ENCODE peak calls at places on chromosomes 16 and 17, in five cellular contexts. I is A549, T is neural crest cell, P is cardiac fibroblast, Z is NB4. Q is an unnamed sample.

GRCh38 chr16:59412275-59412841 is 678.2 kb upstream of the GOT2 start:
- DNase-seq in P (peak; percentile 22), T (no peak), I (peak; percentile 15), Z (no peak), Q (no peak)

GRCh38 chr17:29059281-29059680 is 16.3 kb downstream of the PIPOX start:
- DNase-seq in P (peak; percentile 53), Z (no peak), T (no peak), I (peak; percentile 53), Q (no peak)

GRCh38 chr16:75351183-75351582 is 82.1 kb downstream of the CFDP1 start:
- DNase-seq in Z (no peak), P (peak; percentile 89), T (no peak), I (peak; percentile 10), Q (no peak)

GRCh38 chr17:58936295-58936694 is 170.4 kb downstream of the TRIM37 start:
- DNase-seq in I (no peak), T (no peak), Z (no peak), P (no peak), Q (no peak)

GRCh38 chr17:15981646-15982580 is 17.6 kb downstream of the ZSWIM7 start:
- DNase-seq in I (no peak), Z (peak; percentile 84), T (no peak), P (peak; percentile 65), Q (no peak)

GRCh38 chr17:416293-417206 is 63.9 kb upstream of the RPH3AL start:
- DNase-seq in Z (no peak), P (no peak), I (no peak), T (no peak), Q (no peak)

GRCh38 chr17:42345396-42346078 is 42.7 kb downstream of the STAT3 start:
- DNase-seq in I (no peak), P (no peak), Z (peak; percentile 54), T (no peak), Q (no peak)

GRCh38 chr17:36722121-36722902 is 120.9 kb downstream of the MRM1 start:
- DNase-seq in Z (peak; percentile 97), T (peak; percentile 77), I (no peak), P (no peak), Q (peak; percentile 62)

GRCh38 chr16:50692999-50693781 is at the start of gene NOD2:
- DNase-seq in I (peak; percentile 51), P (no peak), T (no peak), Z (peak; percentile 48), Q (no peak)

GRCh38 chr17:66654341-66654740 is 180.6 kb upstream of the CACNG5 start:
- DNase-seq in T (no peak), I (no peak), Z (no peak), P (peak; percentile 68), Q (no peak)

GRCh38 chr16:14527411-14528044 is 102.5 kb downstream of the PARN start:
- DNase-seq in Z (no peak), I (no peak), P (peak; percentile 87), T (no peak), Q (no peak)

GRCh38 chr16:626787-627457 is 3.9 kb upstream of the WFIKKN1 start:
- DNase-seq in Z (no peak), T (no peak), I (peak; percentile 97), P (peak; percentile 97), Q (peak; percentile 33)

GRCh38 chr16:85448557-85449194 is 164.4 kb upstream of the GSE1 start:
- DNase-seq in T (no peak), Z (peak; percentile 41), I (no peak), P (no peak), Q (peak; percentile 89)

GRCh38 chr17:83180996-83181481 is 101.6 kb downstream of the METRNL start:
- DNase-seq in I (peak; percentile 43), P (no peak), Z (peak; percentile 34), T (no peak), Q (peak; percentile 29)

GRCh38 chr16:90046122-90046970 is 27.1 kb upstream of the DBNDD1 start:
- DNase-seq in P (no peak), I (no peak), Z (no peak), T (no peak), Q (peak; percentile 55)

GRCh38 chr17:78307887-78308633 is 51.8 kb downstream of the SOCS3 start:
- DNase-seq in Z (no peak), P (no peak), T (no peak), I (no peak), Q (peak; percentile 50)

GRCh38 chr17:17191346-17191792 is 14.8 kb downstream of the PLD6 start:
- DNase-seq in P (peak; percentile 85), Z (no peak), I (no peak), T (no peak), Q (no peak)

GRCh38 chr16:89784409-89784808 is 32.0 kb downstream of the FANCA start:
- DNase-seq in P (no peak), I (no peak), Z (no peak), T (no peak), Q (no peak)

Q was measured in BE2C.